ENCODE peak calls at places on chromosomes 3 and 15, in eight cellular contexts. K is psoas muscle, A is stomach, V is HCT116, T is spleen, C is foreskin fibroblast, J is PC-9, D is HFF-Myc. U is an unnamed sample.
A peak's percentile ranks its signal among the peaks of the same experiment; 100 is the strongest.

GRCh38 chr3:51975857-51976549 is 1.1 kb downstream of the ABHD14A start:
- DNase-seq in K (peak; percentile 76), A (peak; percentile 62), V (no peak), T (peak; percentile 88), C (peak; percentile 88), J (no peak), D (no peak), U (peak; percentile 7)

GRCh38 chr3:158773166-158773565 is 28.7 kb upstream of the MFSD1 start:
- DNase-seq in K (no peak), A (no peak), V (no peak), T (no peak), C (no peak), J (no peak), D (no peak), U (no peak)

GRCh38 chr3:14371573-14372474 is 30.6 kb upstream of the SLC6A6 start:
- DNase-seq in K (peak; percentile 89), A (peak; percentile 89), V (peak; percentile 88), T (peak; percentile 90), C (peak; percentile 76), J (peak; percentile 90), D (peak; percentile 41), U (peak; percentile 8)

GRCh38 chr3:164459526-164460151 is 618.7 kb downstream of the SI start:
- DNase-seq in K (no peak), A (no peak), V (no peak), T (no peak), C (no peak), J (no peak), D (no peak), U (no peak)

GRCh38 chr3:178223876-178224275 is 312.4 kb upstream of the KCNMB2 start:
- DNase-seq in K (no peak), A (no peak), V (no peak), T (no peak), C (no peak), J (no peak), D (no peak), U (no peak)

GRCh38 chr3:159881828-159882309 is 106.8 kb upstream of the IL12A start:
- DNase-seq in K (peak; percentile 43), A (no peak), V (no peak), T (no peak), C (no peak), J (peak; percentile 21), D (no peak), U (no peak)

GRCh38 chr15:47872869-47873301 is 155.6 kb downstream of the SEMA6D start:
- DNase-seq in K (no peak), A (no peak), V (no peak), T (no peak), C (no peak), J (no peak), D (no peak), U (no peak)

GRCh38 chr3:64049136-64049535 is 25.8 kb upstream of the PSMD6 start:
- DNase-seq in K (no peak), A (no peak), V (no peak), T (no peak), C (peak; percentile 47), J (no peak), D (no peak), U (peak; percentile 24)

GRCh38 chr3:184772667-184773272 is 39.2 kb upstream of the VPS8 start:
- DNase-seq in K (no peak), A (peak; percentile 53), V (no peak), T (peak; percentile 68), C (no peak), J (no peak), D (no peak), U (no peak)

DNA sequence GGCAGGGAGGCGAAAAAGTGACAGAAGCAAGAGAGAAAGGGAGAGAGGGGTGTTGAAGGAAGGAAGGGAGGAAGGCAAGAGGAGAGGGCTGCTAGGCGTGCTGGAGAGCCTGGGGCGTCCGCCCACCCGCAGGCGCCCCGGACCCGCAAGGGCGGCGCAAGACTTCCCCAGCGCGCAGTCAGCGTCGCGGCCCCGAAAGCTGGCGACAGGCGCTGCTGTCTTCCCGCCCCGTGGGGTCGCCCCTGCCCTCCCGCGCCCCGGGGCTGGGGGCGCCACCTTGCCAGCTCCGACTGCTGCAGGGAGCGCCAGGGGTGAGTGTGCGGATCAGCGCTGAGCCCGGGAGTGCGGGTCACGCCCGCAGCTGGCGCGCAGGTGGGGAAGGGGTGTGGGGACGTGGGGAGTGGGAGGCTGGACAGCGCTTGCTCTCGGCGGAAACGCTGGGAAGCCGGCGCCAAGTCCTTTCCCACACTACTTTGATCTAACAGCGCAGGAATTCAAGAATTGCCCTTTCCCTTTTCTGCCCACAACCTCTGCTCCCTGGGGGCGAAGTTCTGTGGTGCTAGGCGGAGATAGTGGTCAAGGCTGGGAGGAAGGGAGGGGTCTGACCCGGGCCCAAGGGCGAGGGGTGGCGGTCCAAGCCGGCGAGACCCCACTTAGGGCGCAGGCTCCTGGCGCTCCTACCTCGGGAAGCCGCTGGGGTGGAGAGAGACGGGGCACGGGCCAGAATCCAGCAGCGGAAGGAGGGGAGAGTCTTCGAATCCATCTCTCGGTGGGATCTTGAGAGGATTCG is 266.1 kb downstream of the CGGBP1 start:
- DNase-seq in K (no peak), A (no peak), V (no peak), T (peak; percentile 75), C (peak; percentile 7), J (no peak), D (no peak), U (no peak)
- TF ChIP-seq CTCF in K (no peak), A (no peak), V (no peak), T (no peak), C (no peak), J (no peak), D (no peak), U (no peak)

GRCh38 chr15:68500363-68501317 is 68.7 kb upstream of the ITGA11 start:
- DNase-seq in K (no peak), A (no peak), V (no peak), T (no peak), C (no peak), J (no peak), D (no peak), U (no peak)
- H3K4me3 ChIP-seq in K (no peak overlapping the region), A (no peak overlapping the region), V (no peak overlapping the region), T (no peak overlapping the region), C (no peak overlapping the region), J (no peak overlapping the region), D (no peak overlapping the region), U (no peak overlapping the region)

GRCh38 chr3:128846501-128846900 is 32.9 kb upstream of the ACAD9 start:
- DNase-seq in K (no peak), A (no peak), V (no peak), T (no peak), C (no peak), J (no peak), D (no peak), U (no peak)

GRCh38 chr3:128845119-128845518 is 34.3 kb upstream of the ACAD9 start:
- DNase-seq in K (no peak), A (no peak), V (no peak), T (no peak), C (no peak), J (peak; percentile 27), D (no peak), U (no peak)

GRCh38 chr3:128844502-128844901 is 34.9 kb upstream of the ACAD9 start:
- DNase-seq in K (no peak), A (no peak), V (no peak), T (peak; percentile 69), C (no peak), J (no peak), D (no peak), U (no peak)

GRCh38 chr3:128845695-128846491 is 33.5 kb upstream of the ACAD9 start:
- DNase-seq in K (peak; percentile 88), A (peak; percentile 85), V (peak; percentile 37), T (peak; percentile 95), C (peak; percentile 88), J (peak; percentile 86), D (peak; percentile 25), U (peak; percentile 2)

GRCh38 chr3:128841926-128842920 is 37.2 kb upstream of the ACAD9 start:
- DNase-seq in K (no peak), A (no peak), V (no peak), T (peak; percentile 42), C (no peak), J (no peak), D (no peak), U (no peak)
- TF ChIP-seq CTCF in K (no peak), A (no peak), V (no peak), T (no peak), C (no peak), J (no peak), D (no peak), U (no peak)

DNA sequence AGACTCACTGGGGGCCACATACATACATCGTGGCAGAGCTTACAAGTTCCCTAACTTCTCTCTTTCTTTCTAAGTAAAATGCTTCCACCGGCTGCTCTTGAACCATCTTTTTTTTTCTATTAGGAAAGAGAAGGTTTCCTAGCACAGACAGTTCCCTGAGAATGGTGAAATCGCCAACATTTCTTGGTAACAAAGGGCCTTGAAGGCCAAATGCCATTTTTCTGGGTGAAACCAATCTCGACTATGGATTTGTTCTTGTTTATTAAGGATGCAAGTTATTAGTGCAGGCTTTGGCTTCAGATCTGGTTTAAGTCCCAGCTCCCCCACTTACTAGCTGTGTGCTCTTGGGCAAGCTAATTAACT is 3.0 kb downstream of the LMCD1 start:
- DNase-seq in K (no peak), A (no peak), V (no peak), T (no peak), C (no peak), J (no peak), D (no peak), U (no peak)
- H3K4me3 ChIP-seq in K (peak overlapping the region; percentile 64), A (peak overlapping the region; percentile 41), V (no peak overlapping the region), T (peak overlapping the region; percentile 5), C (peak overlapping the region; percentile 53), J (no peak overlapping the region), D (no peak overlapping the region), U (no peak overlapping the region)

DNA sequence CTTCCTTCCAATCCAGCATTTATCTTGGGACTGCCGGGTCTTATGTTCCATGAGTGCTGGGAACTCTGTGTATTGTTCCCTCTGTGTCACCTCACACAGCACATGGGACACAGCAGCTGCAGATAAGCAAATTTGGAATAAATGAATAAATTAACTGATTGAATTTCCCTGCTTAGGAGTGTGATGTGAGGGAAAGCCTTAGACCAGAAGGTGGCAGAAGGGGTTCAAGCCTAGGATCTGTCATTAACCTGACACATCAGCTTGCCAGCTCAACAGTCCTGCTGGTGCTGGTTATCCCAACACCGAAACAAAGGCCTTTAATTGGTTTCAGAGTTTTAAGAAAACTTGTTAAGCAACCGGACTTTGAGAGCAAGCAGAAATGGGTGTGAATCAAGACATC is 114.4 kb downstream of the OXSM start:
- DNase-seq in K (no peak), A (no peak), V (no peak), T (no peak), C (no peak), J (no peak), D (no peak), U (no peak)
- TF ChIP-seq CTCF in K (peak; percentile 40), A (no peak), V (peak; percentile 22), T (no peak), C (no peak), J (peak; percentile 21), D (no peak), U (no peak)

GRCh38 chr3:120680193-120680894 is 1.7 kb downstream of the HGD start:
- DNase-seq in K (no peak), A (no peak), V (no peak), T (no peak), C (no peak), J (no peak), D (no peak), U (no peak)
- H3K4me3 ChIP-seq in K (no peak overlapping the region), A (peak overlapping the region; percentile 29), V (no peak overlapping the region), T (no peak overlapping the region), C (no peak overlapping the region), J (no peak overlapping the region), D (no peak overlapping the region), U (no peak overlapping the region)